ENCODE peak calls at places on chromosomes 12 and 14, in nine cellular contexts. I is ascending aorta, Y is endothelial cell of umbilical vein, J is neural progenitor cell, C is fibroblast of lung, F is heart left ventricle, E is breast epithelium, T is body of pancreas, U is cardiac muscle cell. K is an unnamed sample. For H3K36me3, the result is how much of the 10 kb centered on the place peaks cover.

GRCh38 chr12:41486718-41487117 is 298.6 kb downstream of the PDZRN4 start:
- DNase-seq in I (no peak), Y (no peak), J (peak), C (peak), F (no peak), E (no peak), T (no peak), U (no peak), K (no peak)

GRCh38 chr14:67432088-67432564 is 20.2 kb upstream of the PLEK2 start:
- DNase-seq in I (no peak), Y (no peak), J (no peak), C (peak), F (no peak), E (no peak), T (no peak), U (no peak), K (no peak)

GRCh38 chr14:105879503-105879866 is 353.1 kb downstream of the TMEM121 start:
- DNase-seq in I (no peak), Y (no peak), J (no peak), C (no peak), F (no peak), E (no peak), T (no peak), U (no peak), K (no peak)

GRCh38 chr14:102951034-102951433 is 28.6 kb downstream of the AMN start:
- DNase-seq in I (no peak), Y (no peak), J (no peak), C (no peak), F (no peak), E (no peak), T (no peak), U (no peak), K (no peak)

GRCh38 chr12:7059780-7060179 is 738 bp upstream of the C1S start:
- DNase-seq in I (no peak), Y (no peak), J (no peak), C (no peak), F (no peak), E (no peak), T (no peak), U (no peak), K (no peak)

GRCh38 chr14:60266021-60266937 is 17.3 kb downstream of the PPM1A start:
- DNase-seq in I (no peak), Y (peak), J (peak), C (no peak), F (no peak), E (no peak), T (no peak), U (no peak), K (no peak)

GRCh38 chr12:21300632-21301031 is 34.1 kb downstream of the SLCO1A2 start:
- DNase-seq in I (no peak), Y (no peak), J (no peak), C (no peak), F (no peak), E (no peak), T (no peak), U (no peak), K (no peak)

GRCh38 chr12:81209001-81209400 is 131.1 kb downstream of the ACSS3 start:
- DNase-seq in I (no peak), Y (peak), J (no peak), C (peak), F (no peak), E (no peak), T (no peak), U (no peak), K (no peak)

GRCh38 chr12:107267604-107268003 is 174.3 kb upstream of the CRY1 start:
- DNase-seq in I (no peak), Y (no peak), J (no peak), C (no peak), F (no peak), E (no peak), T (no peak), U (no peak), K (no peak)

GRCh38 chr14:28102814-28103213 is 663.8 kb upstream of the FOXG1 start:
- DNase-seq in I (no peak), Y (no peak), J (no peak), C (peak), F (no peak), E (no peak), T (no peak), U (peak), K (no peak)

GRCh38 chr12:65761301-65761700 is 63.0 kb upstream of the HMGA2 start:
- DNase-seq in I (no peak), Y (no peak), J (no peak), C (no peak), F (no peak), E (no peak), T (no peak), U (no peak), K (no peak)

GRCh38 chr14:102805454-102805891 is 28.2 kb downstream of the TRAF3 start:
- DNase-seq in I (no peak), Y (no peak), J (no peak), C (peak), F (no peak), E (no peak), T (no peak), U (no peak), K (no peak)

GRCh38 chr12:24918596-24918995 is 30.3 kb downstream of the BCAT1 start:
- DNase-seq in I (no peak), Y (peak), J (no peak), C (no peak), F (no peak), E (no peak), T (no peak), U (no peak), K (no peak)

GRCh38 chr12:30440826-30441602 is 254.7 kb downstream of the IPO8 start:
- DNase-seq in I (no peak), Y (peak), J (peak), C (peak), F (no peak), E (no peak), T (no peak), U (peak), K (no peak)

GRCh38 chr14:53055003-53055402 is 98.1 kb downstream of the DDHD1 start:
- DNase-seq in I (no peak), Y (peak), J (peak), C (peak), F (no peak), E (no peak), T (no peak), U (peak), K (peak)

GRCh38 chr12:10618338-10618987 is 5.1 kb upstream of the MAGOHB start:
- DNase-seq in I (no peak), Y (peak), J (no peak), C (peak), F (no peak), E (no peak), T (no peak), U (no peak), K (no peak)

GRCh38 chr12:69392146-69392928 is 32.8 kb downstream of the YEATS4 start:
- DNase-seq in I (no peak), Y (peak), J (no peak), C (peak), F (no peak), E (no peak), T (no peak), U (no peak), K (peak)

GRCh38 chr12:104669057-104669770 is 212.5 kb downstream of the CHST11 start:
- DNase-seq in I (no peak), Y (peak), J (peak), C (no peak), F (peak), E (no peak), T (peak), U (peak), K (no peak)

GRCh38 chr12:118307069-118307954 is 65.4 kb downstream of the TAOK3 start:
- DNase-seq in I (no peak), Y (peak), J (no peak), C (peak), F (no peak), E (no peak), T (peak), U (no peak), K (peak)

GRCh38 chr14:72416892-72417291 is 477.0 kb downstream of the DPF3 start:
- DNase-seq in I (no peak), Y (no peak), J (no peak), C (no peak), F (no peak), E (no peak), T (peak), U (no peak), K (no peak)

GRCh38 chr14:72844528-72844927 is 49.4 kb downstream of the DPF3 start:
- DNase-seq in I (no peak), Y (no peak), J (no peak), C (no peak), F (no peak), E (no peak), T (no peak), U (no peak), K (no peak)

GRCh38 chr12:74890237-74890599 is 319.4 kb downstream of the KCNC2 start:
- DNase-seq in I (no peak), Y (peak), J (no peak), C (peak), F (no peak), E (no peak), T (peak), U (peak), K (no peak)

GRCh38 chr12:19954163-19954562 is 414.2 kb upstream of the PDE3A start:
- DNase-seq in I (no peak), Y (no peak), J (no peak), C (no peak), F (peak), E (no peak), T (no peak), U (peak), K (no peak)

GRCh38 chr12:123057505-123058265 is 77.2 kb downstream of the ARL6IP4 start:
- DNase-seq in I (no peak), Y (no peak), J (no peak), C (peak), F (no peak), E (no peak), T (no peak), U (no peak), K (no peak)

GRCh38 chr12:101459642-101460346 is 15.3 kb upstream of the SPIC start:
- DNase-seq in I (no peak), Y (no peak), J (no peak), C (no peak), F (no peak), E (no peak), T (peak), U (no peak), K (no peak)

GRCh38 chr12:91722072-91722471 is 423.6 kb downstream of the BTG1 start:
- DNase-seq in I (no peak), Y (no peak), J (no peak), C (peak), F (no peak), E (no peak), T (no peak), U (no peak), K (no peak)

GRCh38 chr14:57493467-57494181 is at the start of gene CCDC198:
- DNase-seq in I (no peak), Y (no peak), J (no peak), C (peak), F (no peak), E (no peak), T (peak), U (no peak), K (no peak)

GRCh38 chr12:86137936-86138335 is 118.3 kb downstream of the MGAT4C start:
- DNase-seq in I (no peak), Y (peak), J (no peak), C (peak), F (no peak), E (no peak), T (no peak), U (no peak), K (no peak)

GRCh38 chr14:23727566-23728335 is 91.6 kb downstream of the DHRS2 start:
- DNase-seq in I (no peak), Y (peak), J (peak), C (peak), F (no peak), E (no peak), T (peak), U (peak), K (no peak)

GRCh38 chr14:24838945-24839616 is 205.1 kb upstream of the GZMB start:
- DNase-seq in I (no peak), Y (no peak), J (peak), C (no peak), F (peak), E (no peak), T (peak), U (peak), K (no peak)

GRCh38 chr14:26939756-26940155 is 341.9 kb upstream of the NOVA1 start:
- DNase-seq in I (no peak), Y (no peak), J (no peak), C (no peak), F (no peak), E (no peak), T (no peak), U (no peak), K (no peak)

GRCh38 chr12:47942327-47943230 is 20.8 kb upstream of the TMEM106C start:
- DNase-seq in I (no peak), Y (no peak), J (peak), C (no peak), F (no peak), E (no peak), T (peak), U (no peak), K (peak)

GRCh38 chr12:78938341-78939084 is 73.9 kb downstream of the SYT1 start:
- DNase-seq in I (no peak), Y (no peak), J (no peak), C (peak), F (no peak), E (no peak), T (no peak), U (no peak), K (no peak)

GRCh38 chr14:101707285-101707842 is 54.1 kb upstream of the PPP2R5C start:
- DNase-seq in I (no peak), Y (peak), J (peak), C (peak), F (peak), E (no peak), T (peak), U (peak), K (peak)

GRCh38 chr12:6998708-6999451 is 19.4 kb downstream of the LPCAT3 start:
- DNase-seq in I (no peak), Y (no peak), J (no peak), C (no peak), F (peak), E (no peak), T (peak), U (no peak), K (no peak)

GRCh38 chr12:130339946-130340345 is 2.3 kb downstream of the PIWIL1 start:
- DNase-seq in I (no peak), Y (no peak), J (no peak), C (no peak), F (no peak), E (no peak), T (no peak), U (no peak), K (no peak)

GRCh38 chr12:80352476-80352875 is 91.6 kb upstream of the PTPRQ start:
- DNase-seq in I (no peak), Y (no peak), J (peak), C (peak), F (no peak), E (no peak), T (no peak), U (no peak), K (no peak)

GRCh38 chr14:88617479-88617878 is 54.6 kb downstream of the ZC3H14 start:
- DNase-seq in I (no peak), Y (no peak), J (no peak), C (no peak), F (no peak), E (no peak), T (no peak), U (no peak), K (no peak)

GRCh38 chr14:88613552-88614010 is 50.7 kb downstream of the ZC3H14 start:
- DNase-seq in I (no peak), Y (peak), J (no peak), C (peak), F (no peak), E (no peak), T (peak), U (no peak), K (no peak)

GRCh38 chr14:88614218-88614907 is 51.5 kb downstream of the ZC3H14 start:
- DNase-seq in I (no peak), Y (peak), J (no peak), C (peak), F (no peak), E (no peak), T (no peak), U (no peak), K (no peak)

GRCh38 chr14:88618476-88618875 is 55.6 kb downstream of the ZC3H14 start:
- DNase-seq in I (no peak), Y (no peak), J (no peak), C (no peak), F (no peak), E (no peak), T (no peak), U (no peak), K (no peak)

GRCh38 chr14:88616697-88617096 is 53.9 kb downstream of the ZC3H14 start:
- DNase-seq in I (no peak), Y (no peak), J (no peak), C (no peak), F (no peak), E (no peak), T (no peak), U (no peak), K (no peak)
- H3K4me3 ChIP-seq in I (no peak), Y (no peak), J (no peak), C (no peak), F (no peak), E (no peak), T (no peak), U (no peak), K (no peak)

GRCh38 chr14:98056946-98057345 is 1215.1 kb downstream of the BCL11B start:
- DNase-seq in I (no peak), Y (no peak), J (no peak), C (no peak), F (no peak), E (no peak), T (no peak), U (no peak), K (no peak)
- H3K36me3 ChIP-seq in I (under half), Y (under half), J (under half), C (under half), F (under half), E (under half), T (under half), U (under half), K (under half)

DNA sequence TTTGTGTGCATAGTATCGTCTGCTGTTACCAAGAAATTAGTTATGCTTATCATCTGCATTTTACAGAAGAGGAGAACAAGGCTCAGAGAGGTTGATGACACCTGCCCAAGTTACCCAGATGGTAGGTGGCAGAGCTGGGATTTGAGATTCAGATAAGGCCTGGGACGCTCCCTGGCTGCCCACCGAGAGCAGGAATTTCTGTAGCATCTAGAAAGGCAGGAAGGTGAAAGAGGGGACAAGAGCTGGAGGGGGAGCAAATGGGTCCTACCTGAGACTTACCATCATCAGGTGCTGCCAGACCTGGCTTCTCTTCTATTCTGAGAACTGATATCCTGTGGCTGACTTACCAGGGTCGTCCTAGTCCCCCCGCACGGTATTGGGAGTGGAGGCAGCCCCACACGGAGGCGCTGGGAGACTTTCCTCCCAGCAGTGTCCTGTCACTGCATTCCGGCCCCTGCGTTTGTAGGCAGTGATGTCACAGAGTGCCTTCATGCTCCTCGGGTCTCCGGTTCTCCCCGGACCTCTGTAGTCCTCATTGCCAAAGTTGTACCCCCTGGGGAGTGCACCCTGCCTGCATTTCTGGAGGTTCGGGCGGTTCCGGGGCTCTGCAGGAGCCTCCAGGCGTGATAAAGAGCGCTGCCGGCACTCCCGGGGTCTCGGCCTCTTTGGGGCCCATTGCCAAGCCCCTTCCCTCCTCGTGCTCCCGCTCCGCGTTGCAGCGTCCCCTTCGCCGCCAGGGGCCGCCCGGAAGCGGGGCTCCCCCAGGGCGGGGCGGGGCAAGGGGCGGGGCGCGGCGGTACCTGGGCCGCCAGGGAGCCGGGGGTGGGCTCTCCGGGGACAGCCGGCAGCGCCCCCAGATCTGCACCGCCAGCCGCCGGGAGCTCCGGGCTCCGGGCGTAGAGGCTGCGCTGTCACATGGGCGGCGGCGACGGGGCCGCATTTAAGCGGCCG is at the start of gene CABP1:
- DNase-seq in I (no peak), Y (no peak), J (peak), C (no peak), F (no peak), E (no peak), T (peak), U (peak), K (peak)
- TF ChIP-seq CTCF in I (no peak), Y (no peak), J (peak), C (no peak), F (peak), E (no peak), T (peak), U (no peak), K (peak)

DNA sequence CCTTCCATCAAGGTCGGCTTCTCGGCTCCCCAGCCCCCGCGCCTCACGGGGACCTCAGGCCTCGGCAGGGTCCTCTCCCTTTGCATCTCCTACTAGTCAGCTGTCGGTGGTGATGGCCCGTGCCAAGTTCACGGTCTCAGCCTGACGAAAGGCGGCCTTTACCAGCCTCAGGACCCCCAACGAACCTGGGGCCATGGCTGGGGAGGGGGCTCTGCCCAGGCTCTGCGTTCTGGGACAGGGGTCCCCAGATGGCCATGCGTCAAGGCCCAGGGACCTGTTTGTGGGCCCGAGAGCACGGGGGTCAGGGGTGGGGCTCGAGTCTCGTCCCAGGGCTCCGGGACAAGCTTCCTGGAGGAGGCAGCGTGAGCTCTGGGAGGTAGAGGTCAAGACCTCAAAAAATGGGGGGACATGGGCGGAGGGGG is 32.8 kb upstream of the DEGS2 start:
- DNase-seq in I (no peak), Y (no peak), J (no peak), C (no peak), F (peak), E (no peak), T (peak), U (no peak), K (peak)
- H3K4me3 ChIP-seq in I (peak), Y (no peak), J (peak), C (peak), F (peak), E (peak), T (no peak), U (peak), K (peak)

GRCh38 chr12:4276524-4277204 is 3.1 kb downstream of the CCND2 start:
- DNase-seq in I (peak), Y (peak), J (peak), C (peak), F (peak), E (no peak), T (peak), U (peak), K (peak)
- H3K36me3 ChIP-seq in I (under half), Y (under half), J (under half), C (under half), F (half or more), E (under half), T (under half), U (under half), K (under half)

GRCh38 chr14:65208548-65208947 is 106.2 kb upstream of the MAX start:
- DNase-seq in I (no peak), Y (no peak), J (no peak), C (no peak), F (no peak), E (no peak), T (peak), U (no peak), K (no peak)
- TF ChIP-seq CTCF in I (no peak), Y (no peak), J (no peak), C (no peak), F (no peak), E (no peak), T (no peak), U (no peak), K (no peak)

GRCh38 chr14:75295061-75295461 is 16.4 kb downstream of the FOS start:
- DNase-seq in I (no peak), Y (peak), J (peak), C (peak), F (peak), E (no peak), T (peak), U (peak), K (no peak)
- H3K4me3 ChIP-seq in I (peak), Y (peak), J (peak), C (peak), F (peak), E (peak), T (no peak), U (peak), K (peak)

GRCh38 chr14:20382526-20382925 is 30.8 kb downstream of the TEP1 start:
- DNase-seq in I (no peak), Y (no peak), J (no peak), C (no peak), F (no peak), E (no peak), T (no peak), U (no peak), K (no peak)
- H3K36me3 ChIP-seq in I (half or more), Y (half or more), J (under half), C (under half), F (half or more), E (half or more), T (under half), U (under half), K (half or more)